ENCODE peak calls at places on chromosomes 5 and 9, in six cellular contexts. N is prostate gland, M is stomach, Y is body of pancreas, O is uterus, P is IMR-90. I is an unnamed sample. For H3K4me1, the result is how much of the 10 kb centered on the place peaks cover.

GRCh38 chr5:129447968-129448367 is 12.1 kb upstream of the ADAMTS19 start:
- DNase-seq in N (no peak), O (no peak), M (no peak), Y (no peak), P (no peak), I (no peak)

GRCh38 chr5:2876183-2876582 is 124.7 kb upstream of the IRX2 start:
- DNase-seq in O (no peak), P (no peak), Y (no peak), N (no peak), M (no peak), I (peak)

GRCh38 chr9:124209279-124209678 is 48.5 kb upstream of the NEK6 start:
- DNase-seq in M (no peak), N (no peak), O (no peak), Y (no peak), P (no peak), I (no peak)

GRCh38 chr5:176671890-176672615 is 24.8 kb downstream of the TSPAN17 start:
- DNase-seq in M (no peak), Y (no peak), O (no peak), P (no peak), N (no peak), I (no peak)

GRCh38 chr9:129568560-129569505 is 52.1 kb downstream of the C9orf50 start:
- DNase-seq in M (peak), N (no peak), O (peak), Y (peak), P (no peak), I (no peak)

GRCh38 chr5:123297198-123297831 is 125.9 kb downstream of the CEP120 start:
- DNase-seq in Y (no peak), M (no peak), N (no peak), P (no peak), O (no peak), I (no peak)

GRCh38 chr5:2259494-2260107 is 376.9 kb upstream of the IRX4 start:
- DNase-seq in N (no peak), O (no peak), M (no peak), P (no peak), Y (no peak), I (no peak)

GRCh38 chr9:133606722-133607053 is 2.5 kb downstream of the FAM163B start:
- DNase-seq in Y (no peak), O (no peak), P (no peak), N (no peak), M (no peak), I (no peak)

GRCh38 chr5:174119386-174119785 is 73.9 kb downstream of the NSG2 start:
- DNase-seq in O (no peak), Y (no peak), N (no peak), P (no peak), M (no peak), I (no peak)

DNA sequence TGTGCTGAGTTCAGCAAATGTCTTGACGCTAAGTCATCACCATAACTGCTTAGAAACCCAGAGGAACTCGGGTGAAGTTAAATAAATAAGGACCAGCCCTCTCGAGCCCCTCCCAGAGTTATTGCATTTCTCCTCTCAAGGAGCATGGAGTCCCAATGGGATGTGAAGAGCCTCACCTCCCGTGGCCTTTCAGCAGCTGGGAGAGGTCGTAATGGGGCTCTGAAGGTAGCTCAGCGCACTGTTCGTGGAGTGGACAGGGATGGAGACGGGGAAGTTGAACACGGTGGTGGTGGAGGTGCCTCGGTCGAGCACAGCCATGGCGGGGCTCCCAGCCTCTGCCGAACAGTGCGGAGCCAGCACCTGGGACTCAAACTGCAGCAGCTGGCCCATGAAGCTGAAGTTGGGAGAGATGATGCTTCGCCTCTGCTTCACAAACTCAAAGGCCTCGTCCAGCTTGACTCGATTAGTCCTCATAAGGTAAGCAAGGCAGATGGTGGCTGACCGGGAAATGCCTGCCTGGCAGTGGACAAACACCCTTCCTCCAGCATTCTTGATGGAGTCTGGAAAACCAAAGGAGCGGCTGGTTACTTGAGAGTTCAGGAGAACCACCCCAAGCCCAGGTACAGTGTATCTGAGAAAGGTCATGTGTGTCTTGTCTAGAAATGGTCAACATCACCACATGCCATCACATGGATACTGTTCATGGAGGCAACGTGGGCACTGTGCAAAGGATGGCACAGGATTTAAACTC is 2.2 kb downstream of the DUSP1 start:
- DNase-seq in M (peak), N (no peak), P (peak), Y (peak), O (peak), I (no peak)
- TF ChIP-seq POLR2A in M (no peak), N (no peak), P (no peak), Y (no peak), O (no peak), I (peak)

GRCh38 chr9:93267681-93268505 is 84.0 kb downstream of the WNK2 start:
- DNase-seq in P (no peak), O (no peak), N (no peak), Y (no peak), M (peak), I (no peak)

GRCh38 chr9:93270976-93271375 is 87.0 kb downstream of the WNK2 start:
- DNase-seq in P (no peak), O (no peak), Y (no peak), N (no peak), M (peak), I (peak)

GRCh38 chr9:93266521-93267001 is 82.6 kb downstream of the WNK2 start:
- DNase-seq in Y (no peak), M (no peak), O (no peak), P (no peak), N (no peak), I (no peak)

GRCh38 chr9:93267091-93267541 is 83.2 kb downstream of the WNK2 start:
- DNase-seq in N (no peak), O (no peak), P (no peak), M (peak), Y (no peak), I (peak)

GRCh38 chr9:93268551-93269314 is 84.8 kb downstream of the WNK2 start:
- DNase-seq in O (no peak), P (no peak), N (peak), M (peak), Y (peak), I (peak)
- H3K4me1 ChIP-seq in O (under half), P (under half), N (under half), M (under half), Y (under half), I (under half)

DNA sequence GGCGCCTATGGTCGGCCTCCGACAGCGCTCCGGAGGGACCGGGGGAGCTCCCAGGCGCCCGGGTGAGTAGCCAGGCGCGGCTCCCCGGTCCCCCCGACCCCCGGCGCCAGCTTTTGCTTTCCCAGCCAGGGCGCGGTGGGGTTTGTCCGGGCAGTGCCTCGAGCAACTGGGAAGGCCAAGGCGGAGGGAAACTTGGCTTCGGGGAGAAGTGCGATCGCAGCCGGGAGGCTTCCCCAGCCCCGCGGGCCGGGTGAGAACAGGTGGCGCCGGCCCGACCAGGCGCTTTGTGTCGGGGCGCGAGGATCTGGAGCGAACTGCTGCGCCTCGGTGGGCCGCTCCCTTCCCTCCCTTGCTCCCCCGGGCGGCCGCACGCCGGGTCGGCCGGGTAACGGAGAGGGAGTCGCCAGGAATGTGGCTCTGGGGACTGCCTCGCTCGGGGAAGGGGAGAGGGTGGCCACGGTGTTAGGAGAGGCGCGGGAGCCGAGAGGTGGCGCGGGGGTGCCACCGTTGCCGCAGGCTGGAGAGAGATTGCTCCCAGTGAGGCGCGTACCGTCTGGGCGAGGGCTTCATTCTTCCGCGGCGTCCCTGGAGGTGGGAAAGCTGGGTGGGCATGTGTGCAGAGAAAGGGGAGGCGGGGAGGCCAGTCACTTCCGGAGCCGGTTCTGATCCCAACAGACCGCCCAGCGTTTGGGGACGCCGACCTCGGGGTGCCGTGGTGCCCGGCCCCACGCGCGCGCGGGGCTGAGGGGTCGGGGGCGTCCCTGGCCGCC is 564 bp downstream of the DAPK1 start:
- DNase-seq in N (peak), M (peak), Y (peak), O (peak), P (no peak), I (no peak)
- H3K27ac ChIP-seq in N (peak), M (peak), Y (peak), O (peak), P (no peak), I (peak)

GRCh38 chr5:181241393-181241975 is 2.2 kb downstream of the RACK1 start:
- DNase-seq in Y (no peak), N (no peak), O (no peak), M (no peak), P (peak), I (no peak)

GRCh38 chr5:181245427-181246275 is 1.9 kb upstream of the RACK1 start:
- DNase-seq in Y (no peak), N (no peak), M (no peak), O (no peak), P (no peak), I (no peak)

GRCh38 chr5:181243020-181243520 is 636 bp downstream of the RACK1 start:
- DNase-seq in Y (no peak), M (no peak), N (no peak), P (no peak), O (no peak), I (no peak)

GRCh38 chr5:181242031-181242451 is 1.7 kb downstream of the RACK1 start:
- DNase-seq in O (no peak), M (no peak), P (no peak), N (no peak), Y (no peak), I (no peak)

GRCh38 chr5:181243521-181244307 is at the start of gene RACK1:
- DNase-seq in N (peak), Y (peak), M (peak), P (peak), O (peak), I (peak)
- TF ChIP-seq POLR2A in N (peak), Y (no peak), M (peak), P (peak), O (peak), I (peak)

GRCh38 chr9:35515766-35516165 is 25.9 kb downstream of the RUSC2 start:
- DNase-seq in M (no peak), O (no peak), N (no peak), P (no peak), Y (no peak), I (no peak)
- H3K4me1 ChIP-seq in M (half or more), O (under half), N (under half), P (under half), Y (half or more), I (half or more)

I was measured in esophagus muscularis mucosa.